ENCODE peak calls at places on chromosomes 16 and 17, in five cellular contexts. I is fibroblast of lung, D is pancreas, V is RWPE1, E is MM.1S. Q is an unnamed sample.

GRCh38 chr17:54903375-54903774 is 2.7 kb downstream of the TOM1L1 start:
- DNase-seq in D (peak), I (peak), E (no peak), V (no peak), Q (no peak)

GRCh38 chr16:27408012-27408601 is 6.1 kb downstream of the IL21R start:
- DNase-seq in I (peak), E (no peak), D (no peak), V (peak), Q (no peak)

GRCh38 chr16:69889295-69889964 is 61.7 kb upstream of the CLEC18A start:
- DNase-seq in V (no peak), D (no peak), I (no peak), E (no peak), Q (no peak)

GRCh38 chr16:48168089-48168488 is 12.3 kb upstream of the ABCC12 start:
- DNase-seq in I (no peak), V (no peak), E (no peak), D (no peak), Q (no peak)

GRCh38 chr17:48100591-48101011 is 677 bp downstream of the CBX1 start:
- DNase-seq in D (peak), V (peak), E (no peak), I (peak), Q (no peak)

GRCh38 chr17:59332890-59333377 is 1.5 kb downstream of the YPEL2 start:
- DNase-seq in E (no peak), V (no peak), I (peak), D (peak), Q (no peak)

GRCh38 chr17:38701504-38702165 is 3.4 kb upstream of the MLLT6 start:
- DNase-seq in I (no peak), E (peak), D (no peak), V (no peak), Q (peak)

GRCh38 chr16:86578499-86579267 is at the start of gene FOXL1:
- DNase-seq in I (no peak), E (no peak), V (no peak), D (no peak), Q (no peak)

GRCh38 chr16:85553436-85554113 is 59.5 kb upstream of the GSE1 start:
- DNase-seq in E (peak), I (peak), V (peak), D (peak), Q (peak)
- TF ChIP-seq CTCF in E (peak), I (no peak), V (peak), D (no peak), Q (no peak)

GRCh38 chr17:46841561-46842379 is 9.6 kb upstream of the WNT9B start:
- DNase-seq in E (no peak), V (no peak), I (no peak), D (no peak), Q (peak)

GRCh38 chr17:46837521-46837920 is 13.9 kb upstream of the WNT9B start:
- DNase-seq in E (no peak), I (no peak), V (no peak), D (no peak), Q (no peak)

GRCh38 chr17:46847204-46848191 is 3.9 kb upstream of the WNT9B start:
- DNase-seq in D (no peak), V (no peak), I (no peak), E (no peak), Q (no peak)

GRCh38 chr17:46839211-46839610 is 12.2 kb upstream of the WNT9B start:
- DNase-seq in I (no peak), V (no peak), E (no peak), D (no peak), Q (no peak)

GRCh38 chr17:46842835-46843234 is 8.5 kb upstream of the WNT9B start:
- DNase-seq in D (no peak), V (no peak), I (no peak), E (no peak), Q (no peak)
- TF ChIP-seq CTCF in D (no peak), V (peak), I (peak), E (peak), Q (no peak)

DNA sequence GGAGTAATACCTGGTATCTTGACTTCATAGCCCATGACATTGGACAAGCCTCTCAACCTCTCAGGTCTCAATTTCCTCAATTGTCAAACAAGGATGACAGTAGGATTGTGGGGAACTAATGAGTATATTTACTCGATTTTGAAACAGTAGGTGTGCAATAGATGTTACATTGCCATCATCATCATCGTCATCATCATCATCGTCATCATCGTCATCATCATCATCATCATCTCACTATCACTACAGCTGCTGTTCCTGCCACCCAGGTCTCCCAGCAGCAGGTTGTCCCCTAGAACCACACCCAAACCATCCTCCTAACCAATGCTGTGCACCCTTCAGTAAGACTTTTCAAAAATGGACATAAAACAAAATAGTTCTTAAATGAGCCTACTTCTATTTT is 24.8 kb upstream of the CDRT4 start:
- DNase-seq in V (no peak), I (no peak), D (no peak), E (no peak), Q (no peak)
- TF ChIP-seq CTCF in V (no peak), I (no peak), D (no peak), E (no peak), Q (no peak)

GRCh38 chr16:88309905-88310259 is 72.9 kb upstream of the ZNF469 start:
- DNase-seq in V (no peak), E (no peak), D (no peak), I (no peak), Q (no peak)
- TF ChIP-seq CTCF in V (peak), E (no peak), D (no peak), I (peak), Q (no peak)

DNA sequence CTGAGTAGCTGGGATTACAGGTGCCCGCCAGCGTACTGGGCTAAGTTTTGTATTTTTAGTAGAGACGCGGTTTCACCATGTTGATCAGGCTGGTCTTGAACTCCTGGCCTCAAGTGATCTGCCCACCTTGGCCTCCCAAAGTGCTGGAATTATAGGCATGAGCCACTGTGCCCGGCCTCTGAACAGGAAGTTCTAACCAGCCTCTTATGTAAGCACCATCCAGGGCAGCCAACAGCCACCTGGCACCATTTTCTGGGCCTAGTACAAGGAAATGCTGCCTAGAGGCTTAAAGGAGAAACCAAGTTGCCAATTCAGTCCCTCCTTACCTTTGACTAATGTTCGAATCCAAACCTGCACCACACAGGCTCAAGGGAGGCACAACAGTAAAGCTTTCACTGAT is 8.5 kb upstream of the SLC39A11 start:
- DNase-seq in E (no peak), I (no peak), D (no peak), V (no peak), Q (no peak)
- TF ChIP-seq CTCF in E (no peak), I (no peak), D (no peak), V (no peak), Q (no peak)

GRCh38 chr16:4377573-4378146 is 6.0 kb downstream of the VASN start:
- DNase-seq in D (no peak), E (no peak), V (no peak), I (no peak), Q (no peak)
- TF ChIP-seq CTCF in D (no peak), E (no peak), V (no peak), I (peak), Q (no peak)

GRCh38 chr17:17837380-17837821 is 615 bp upstream of the SREBF1 start:
- DNase-seq in D (no peak), V (no peak), I (peak), E (no peak), Q (no peak)
- TF ChIP-seq CTCF in D (no peak), V (no peak), I (no peak), E (no peak), Q (no peak)

DNA sequence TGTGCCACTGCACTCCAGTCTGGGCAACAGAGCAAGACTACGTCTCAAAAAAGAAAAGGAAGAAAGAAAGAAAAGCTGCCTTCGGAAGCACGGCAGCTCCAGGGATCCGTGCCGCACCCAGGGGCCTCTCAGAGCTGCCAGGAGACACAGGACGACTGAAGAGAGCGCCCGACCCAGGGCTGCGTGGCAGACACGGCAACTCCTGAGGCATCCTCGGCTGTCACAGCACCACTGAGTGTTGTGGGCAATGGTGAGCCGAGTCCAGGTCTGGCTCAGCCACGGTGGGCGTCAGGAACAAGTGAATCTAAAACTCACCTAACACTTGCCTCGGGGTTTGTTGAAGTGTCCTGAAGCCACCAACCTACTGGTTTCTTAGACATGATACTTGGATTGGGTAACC is 28.8 kb downstream of the PDIA2 start:
- DNase-seq in E (no peak), I (no peak), V (no peak), D (no peak), Q (no peak)
- TF ChIP-seq CTCF in E (no peak), I (no peak), V (no peak), D (no peak), Q (no peak)

DNA sequence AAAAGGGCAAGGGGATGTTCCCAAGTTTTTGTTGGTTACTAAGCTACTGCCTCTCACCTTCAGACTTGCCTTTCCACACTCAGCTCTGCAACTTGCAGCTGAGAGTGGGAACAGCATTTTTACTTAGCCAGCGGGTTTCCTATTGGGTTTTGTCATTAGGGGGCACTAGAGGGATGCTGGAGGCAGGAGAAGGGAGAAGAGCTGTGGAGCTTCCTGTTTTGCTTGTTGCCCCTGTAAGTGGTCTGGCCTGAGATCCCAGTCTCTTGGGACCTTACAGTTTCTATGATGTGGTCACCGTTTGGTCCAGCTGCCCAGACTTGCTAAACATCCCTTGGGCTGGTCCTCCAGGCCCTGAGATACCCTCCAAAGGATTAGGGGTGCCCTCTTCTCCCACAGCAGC is 209.6 kb upstream of the NLRP1 start:
- DNase-seq in I (no peak), E (peak), V (no peak), D (no peak), Q (no peak)
- TF ChIP-seq CTCF in I (no peak), E (peak), V (no peak), D (no peak), Q (no peak)

GRCh38 chr16:55370762-55371482 is 46.9 kb downstream of the IRX6 start:
- DNase-seq in V (peak), D (peak), E (peak), I (peak), Q (no peak)
- TF ChIP-seq CTCF in V (peak), D (no peak), E (peak), I (peak), Q (no peak)